ENCODE peak calls at places on chromosomes 11 and 22, in five cellular contexts. Q, T, C, A and D are unnamed samples.

GRCh38 chr11:132451942-132452601 is 1080.2 kb downstream of the OPCML start:
- ATAC-seq in Q (no peak), T (no peak), C (no peak), A (no peak), D (no peak)

GRCh38 chr11:96198466-96198808 is 144.6 kb downstream of the MAML2 start:
- ATAC-seq in Q (no peak), T (no peak), C (no peak), A (no peak), D (no peak)

GRCh38 chr22:46676479-46676878 is 56.3 kb downstream of the GRAMD4 start:
- ATAC-seq in Q (no peak), T (no peak), C (no peak), A (no peak), D (no peak)

GRCh38 chr22:24554316-24555159 is at the start of gene GUCD1:
- ATAC-seq in Q (peak), T (peak), C (peak), A (peak), D (peak)

GRCh38 chr22:16961477-16962186 is 46.4 kb downstream of the GAB4 start:
- ATAC-seq in Q (no peak), T (no peak), C (no peak), A (no peak), D (no peak)

GRCh38 chr11:77082838-77083552 is 16.2 kb downstream of the CAPN5 start:
- ATAC-seq in Q (no peak), T (no peak), C (peak), A (peak), D (peak)

GRCh38 chr11:74685905-74686304 is 45.3 kb downstream of the CHRDL2 start:
- ATAC-seq in Q (no peak), T (no peak), C (no peak), A (peak), D (no peak)

GRCh38 chr22:50473855-50474671 is 772 bp downstream of the SBF1 start:
- ATAC-seq in Q (peak), T (peak), C (peak), A (peak), D (peak)

GRCh38 chr22:44782286-44782830 is 30.0 kb downstream of the ARHGAP8 start:
- ATAC-seq in Q (no peak), T (no peak), C (no peak), A (no peak), D (no peak)

GRCh38 chr11:35173620-35174278 is 34.8 kb downstream of the CD44 start:
- ATAC-seq in Q (no peak), T (no peak), C (no peak), A (no peak), D (no peak)

GRCh38 chr11:70544774-70545625 is 146.7 kb downstream of the CTTN start:
- ATAC-seq in Q (no peak), T (peak), C (no peak), A (no peak), D (no peak)

GRCh38 chr22:30940655-30941362 is 27.8 kb downstream of the MORC2 start:
- ATAC-seq in Q (no peak), T (no peak), C (no peak), A (no peak), D (no peak)

GRCh38 chr11:70603756-70604211 is 205.5 kb downstream of the CTTN start:
- ATAC-seq in Q (no peak), T (peak), C (no peak), A (peak), D (no peak)

GRCh38 chr11:69473520-69473894 is 8.0 kb upstream of the LINC01488 start:
- ATAC-seq in Q (no peak), T (no peak), C (no peak), A (no peak), D (no peak)

GRCh38 chr11:130722401-130722800 is 193.9 kb downstream of the SNX19 start:
- ATAC-seq in Q (no peak), T (no peak), C (no peak), A (no peak), D (no peak)
- TF ChIP-seq CTCF in Q (no peak), T (no peak), C (no peak), A (no peak), D (no peak)

GRCh38 chr11:767238-767637 is 10.0 kb downstream of the GATD1 start:
- ATAC-seq in Q (no peak), T (no peak), C (no peak), A (no peak), D (no peak)

GRCh38 chr11:765802-766091 is 11.5 kb downstream of the GATD1 start:
- ATAC-seq in Q (no peak), T (no peak), C (no peak), A (no peak), D (no peak)

GRCh38 chr11:766941-767210 is 10.4 kb downstream of the GATD1 start:
- ATAC-seq in Q (no peak), T (no peak), C (no peak), A (no peak), D (no peak)

GRCh38 chr11:765025-765801 is 12.1 kb downstream of the GATD1 start:
- ATAC-seq in Q (peak), T (peak), C (peak), A (peak), D (peak)

GRCh38 chr11:766106-766940 is 11.0 kb downstream of the GATD1 start:
- ATAC-seq in Q (no peak), T (peak), C (no peak), A (no peak), D (no peak)
- TF ChIP-seq POLR2AphosphoS5 in Q (no peak), T (peak), C (no peak), A (no peak), D (no peak)

GRCh38 chr11:134030853-134031252 is 38.0 kb upstream of the JAM3 start:
- ATAC-seq in Q (peak), T (no peak), C (peak), A (no peak), D (no peak)
- TF ChIP-seq CTCF in Q (peak), T (no peak), C (peak), A (no peak), D (peak)

GRCh38 chr11:66545701-66546367 is at the start of gene ZDHHC24:
- ATAC-seq in Q (peak), T (peak), C (peak), A (peak), D (peak)

GRCh38 chr11:66547662-66548009 is 933 bp downstream of the ACTN3 start:
- ATAC-seq in Q (no peak), T (no peak), C (no peak), A (no peak), D (no peak)

GRCh38 chr11:66548041-66548440 is 1.3 kb downstream of the ACTN3 start:
- ATAC-seq in Q (no peak), T (no peak), C (no peak), A (no peak), D (no peak)

GRCh38 chr11:66546966-66547661 is 411 bp downstream of the ACTN3 start:
- ATAC-seq in Q (no peak), T (no peak), C (peak), A (no peak), D (no peak)

GRCh38 chr11:66546368-66546965 is at the start of gene ACTN3:
- ATAC-seq in Q (peak), T (peak), C (peak), A (peak), D (peak)
- TF ChIP-seq POLR2AphosphoS5 in Q (no peak), T (no peak), C (no peak), A (no peak), D (no peak)